ENCODE peak calls at places on chromosomes 6 and 20, in six cellular contexts. H, Z, A, W, J and V are unnamed samples.

GRCh38 chr20:47346172-47346571 is 10.3 kb downstream of the ZMYND8 start:
- ATAC-seq in A (no peak), H (no peak), Z (no peak), J (no peak), W (no peak), V (no peak)

GRCh38 chr6:54992789-54993188 is 146.2 kb downstream of the FAM83B start:
- ATAC-seq in J (no peak), W (no peak), A (peak; percentile 90), Z (peak; percentile 50), H (no peak), V (peak; percentile 67)

GRCh38 chr20:47348539-47349142 is 7.9 kb downstream of the ZMYND8 start:
- ATAC-seq in Z (no peak), W (no peak), H (no peak), A (no peak), J (no peak), V (no peak)

GRCh38 chr20:63498950-63499332 is at the start of gene EEF1A2:
- ATAC-seq in W (peak; percentile 79), H (peak; percentile 18), J (peak; percentile 39), Z (peak; percentile 56), A (no peak), V (no peak)

GRCh38 chr20:48463916-48464315 is 363.9 kb downstream of the PREX1 start:
- ATAC-seq in W (no peak), H (peak; percentile 45), A (no peak), J (no peak), Z (no peak), V (no peak)

GRCh38 chr6:149046822-149047246 is 270.7 kb upstream of the TAB2 start:
- ATAC-seq in Z (no peak), A (no peak), W (peak; percentile 50), H (no peak), J (no peak), V (no peak)

GRCh38 chr20:19048898-19049889 is 163.2 kb upstream of the SLC24A3 start:
- ATAC-seq in W (no peak), J (no peak), A (no peak), H (no peak), Z (no peak), V (no peak)

GRCh38 chr6:37569999-37570776 is 70.5 kb upstream of the CCDC167 start:
- ATAC-seq in J (no peak), W (no peak), Z (no peak), A (no peak), H (no peak), V (no peak)

GRCh38 chr6:4889701-4890100 is 113.5 kb downstream of the CDYL start:
- ATAC-seq in H (no peak), A (no peak), Z (no peak), W (no peak), J (no peak), V (no peak)

GRCh38 chr20:7856756-7857155 is 83.5 kb downstream of the HAO1 start:
- ATAC-seq in H (no peak), J (peak; percentile 83), A (no peak), W (no peak), Z (no peak), V (peak; percentile 72)

GRCh38 chr6:143177706-143178105 is 117.0 kb downstream of the AIG1 start:
- ATAC-seq in Z (no peak), A (no peak), J (no peak), H (peak; percentile 16), W (no peak), V (no peak)

GRCh38 chr6:50141100-50141499 is 91.4 kb upstream of the DEFB112 start:
- ATAC-seq in A (no peak), Z (no peak), J (no peak), H (no peak), W (no peak), V (peak; percentile 59)

GRCh38 chr6:161544801-161545490 is 271.1 kb upstream of the AGPAT4 start:
- ATAC-seq in Z (no peak), A (no peak), W (no peak), J (no peak), H (no peak), V (no peak)

GRCh38 chr20:47350181-47350550 is 6.3 kb downstream of the ZMYND8 start:
- ATAC-seq in Z (no peak), W (peak; percentile 57), A (no peak), H (no peak), J (no peak), V (no peak)

GRCh38 chr6:146862508-146862919 is 263.7 kb downstream of the ADGB start:
- ATAC-seq in Z (no peak), J (no peak), A (no peak), H (no peak), W (no peak), V (no peak)

GRCh38 chr6:54118117-54118516 is 6.9 kb downstream of the MLIP start:
- ATAC-seq in J (no peak), W (no peak), H (no peak), A (no peak), Z (no peak), V (no peak)

GRCh38 chr6:100176951-100177710 is 183.1 kb upstream of the MCHR2 start:
- ATAC-seq in W (no peak), J (no peak), H (no peak), A (no peak), Z (peak; percentile 22), V (no peak)

GRCh38 chr6:35096129-35096852 is 44.8 kb downstream of the TCP11 start:
- ATAC-seq in Z (peak; percentile 53), J (peak; percentile 84), H (no peak), A (peak; percentile 37), W (no peak), V (peak; percentile 85)

GRCh38 chr20:22438926-22439325 is 145.4 kb downstream of the FOXA2 start:
- ATAC-seq in A (peak; percentile 100), W (no peak), J (peak; percentile 64), H (no peak), Z (peak; percentile 92), V (no peak)

GRCh38 chr6:105646391-105646867 is 243.5 kb upstream of the PREP start:
- ATAC-seq in W (peak; percentile 80), A (no peak), H (peak; percentile 52), J (peak; percentile 60), Z (no peak), V (peak; percentile 73)

GRCh38 chr20:48933017-48933766 is 11.7 kb downstream of the ARFGEF2 start:
- ATAC-seq in J (peak; percentile 18), A (peak; percentile 9), H (peak; percentile 56), W (no peak), Z (peak; percentile 74), V (peak; percentile 24)

GRCh38 chr6:157551041-157551832 is 170.2 kb downstream of the ZDHHC14 start:
- ATAC-seq in W (no peak), H (no peak), Z (peak; percentile 54), A (no peak), J (peak; percentile 55), V (peak; percentile 81)

GRCh38 chr6:107663308-107663707 is 160.8 kb downstream of the SCML4 start:
- ATAC-seq in A (no peak), J (no peak), Z (no peak), H (no peak), W (no peak), V (no peak)

GRCh38 chr6:16239798-16240123 is 1.4 kb downstream of the GMPR start:
- ATAC-seq in A (no peak), H (peak; percentile 79), W (no peak), J (peak; percentile 73), Z (peak; percentile 87), V (no peak)

GRCh38 chr6:25660512-25660911 is 8.5 kb downstream of the SCGN start:
- ATAC-seq in H (no peak), A (peak; percentile 98), J (peak; percentile 100), Z (peak; percentile 96), W (no peak), V (peak; percentile 95)

GRCh38 chr6:166420351-166420750 is 37.6 kb upstream of the MPC1 start:
- ATAC-seq in H (peak; percentile 56), J (peak; percentile 78), A (peak; percentile 95), W (no peak), Z (peak; percentile 72), V (no peak)

GRCh38 chr6:164344801-164345291 is 930.3 kb downstream of the QKI start:
- ATAC-seq in A (no peak), Z (no peak), H (peak; percentile 89), W (no peak), J (no peak), V (no peak)

GRCh38 chr6:72944660-72945059 is 280.6 kb downstream of the KHDC1L start:
- ATAC-seq in J (no peak), H (no peak), A (no peak), W (no peak), Z (no peak), V (no peak)

GRCh38 chr6:56713285-56713684 is 70.6 kb upstream of the DST start:
- ATAC-seq in W (no peak), A (peak; percentile 56), Z (peak; percentile 72), H (peak; percentile 82), J (peak; percentile 77), V (peak; percentile 88)

GRCh38 chr6:129444683-129445082 is 265.3 kb downstream of the ARHGAP18 start:
- ATAC-seq in W (no peak), Z (no peak), J (no peak), A (no peak), H (no peak), V (no peak)

GRCh38 chr20:32538526-32538918 is 46.6 kb downstream of the NOL4L start:
- ATAC-seq in A (peak; percentile 3), W (no peak), Z (no peak), J (no peak), H (peak; percentile 27), V (no peak)

GRCh38 chr6:39411465-39411864 is 89.0 kb upstream of the KCNK16 start:
- ATAC-seq in Z (no peak), A (no peak), H (no peak), J (no peak), W (no peak), V (no peak)

GRCh38 chr6:137234505-137234863 is 15.3 kb upstream of the IFNGR1 start:
- ATAC-seq in A (no peak), H (peak; percentile 45), J (peak; percentile 48), Z (peak; percentile 61), W (peak; percentile 74), V (peak; percentile 83)

GRCh38 chr20:24160563-24161355 is 172.2 kb upstream of the GGTLC1 start:
- ATAC-seq in J (peak; percentile 57), Z (no peak), W (no peak), A (peak; percentile 94), H (peak; percentile 79), V (peak; percentile 63)

GRCh38 chr6:169513478-169514193 is 188.2 kb downstream of the WDR27 start:
- ATAC-seq in W (no peak), A (no peak), H (no peak), Z (no peak), J (no peak), V (no peak)